ENCODE peak calls at places on chromosome 15, in nine cellular contexts. A is heart left ventricle; Z is right lobe of liver; H is Calu3; O is GM23338; C is activated naive CD4-positive, alpha-beta T cell treated with Interleukin-2 at 50 U/mL for 16 hours; B is HS-27A; W is stimulated activated CD4-positive, alpha-beta T cell treated with anti-CD3 and anti-CD28 coated beads, Interleukin-4, amount 100 ng/mL, for 48 hours; D is colonic mucosa. V is an unnamed sample.

GRCh38 chr15:66703540-66703941 is 1.5 kb downstream of the SMAD6 start:
- DNase-seq in O (peak), W (peak), Z (peak), D (peak), B (no peak), C (peak), H (no peak), A (peak), V (peak)

GRCh38 chr15:38275951-38276350 is 23.3 kb downstream of the SPRED1 start:
- DNase-seq in O (no peak), H (no peak), D (no peak), W (no peak), B (no peak), A (no peak), C (no peak), Z (no peak), V (no peak)

GRCh38 chr15:97009036-97009555 is 678.6 kb downstream of the NR2F2 start:
- DNase-seq in A (no peak), W (no peak), Z (no peak), H (no peak), C (no peak), O (no peak), D (no peak), B (no peak), V (no peak)

GRCh38 chr15:70385052-70385451 is 287.3 kb upstream of the TLE3 start:
- DNase-seq in D (no peak), B (no peak), Z (no peak), O (no peak), H (no peak), W (no peak), C (no peak), A (no peak), V (no peak)

GRCh38 chr15:22973286-22973685 is 6.9 kb downstream of the CYFIP1 start:
- DNase-seq in H (no peak), Z (peak), D (no peak), A (no peak), B (no peak), W (no peak), C (no peak), O (no peak), V (no peak)

GRCh38 chr15:95263751-95264150 is 1032.4 kb downstream of the MCTP2 start:
- DNase-seq in Z (no peak), W (no peak), B (no peak), D (no peak), A (no peak), O (no peak), C (no peak), H (no peak), V (no peak)

GRCh38 chr15:90099868-90100854 is 2.1 kb downstream of the IDH2 start:
- DNase-seq in H (no peak), B (no peak), C (no peak), D (peak), Z (peak), O (no peak), W (no peak), A (no peak), V (peak)

GRCh38 chr15:98674336-98674735 is 26.0 kb downstream of the IGF1R start:
- DNase-seq in Z (no peak), D (no peak), O (no peak), B (no peak), C (no peak), W (no peak), A (peak), H (no peak), V (no peak)

GRCh38 chr15:57747206-57747605 is 40.7 kb downstream of the POLR2M start:
- DNase-seq in H (no peak), B (no peak), C (no peak), A (no peak), Z (no peak), O (peak), W (no peak), D (no peak), V (no peak)

GRCh38 chr15:37891754-37892368 is 42.6 kb upstream of the TMCO5A start:
- DNase-seq in H (no peak), A (no peak), C (no peak), O (peak), W (no peak), D (no peak), B (no peak), Z (no peak), V (peak)

GRCh38 chr15:48177875-48178611 is at the start of gene MYEF2:
- DNase-seq in D (peak), O (peak), W (peak), B (no peak), Z (peak), C (peak), A (peak), H (peak), V (peak)

GRCh38 chr15:49313650-49314049 is 109.4 kb upstream of the FGF7 start:
- DNase-seq in O (no peak), W (no peak), Z (no peak), H (no peak), D (no peak), A (no peak), B (peak), C (no peak), V (no peak)